ENCODE peak calls at places on chromosome 14, in ten cellular contexts. M is activated naive CD8-positive, alpha-beta T cell treated with anti-CD3 and anti-CD28 coated beads, Interleukin-2, amount 50 U/mL, for 24 hours; I is T-helper 2 cell; Y is stimulated activated CD4-positive, alpha-beta T cell treated with anti-CD3 and anti-CD28 coated beads, Interleukin-4, amount 100 ng/mL, for 4 hours; B is activated T-helper 1 cell treated with anti-CD3 and anti-CD28 coated beads, Interleukin-12 subunit alpha, Interleukin-12 subunit beta, Interleukin-2, Interleukin-4 antibody, amounts not matched to agents 30 ng/mL and 10 ng/mL and 1 ng/mL, durations not matched to agents 14 hours and 24 hours and 36 hours; T is iris pigment epithelial cell; H is NCI-H2029 treated with DMSO at 0.1 percent for 48 hours; U is LoVo; K is right cardiac atrium; Z is NCI-H69. X is an unnamed sample.

GRCh38 chr14:72945628-72946027 is 19.4 kb downstream of the DCAF4 start:
- DNase-seq in M (no peak), I (no peak), Y (no peak), B (no peak), T (no peak), H (no peak), U (no peak), K (no peak), Z (no peak), X (no peak)

GRCh38 chr14:93150227-93151206 is 34.2 kb downstream of the MOAP1 start:
- DNase-seq in M (no peak), I (no peak), Y (no peak), B (no peak), T (peak), H (no peak), U (no peak), K (no peak), Z (peak), X (no peak)

GRCh38 chr14:23174266-23174665 is 9.2 kb downstream of the SLC7A8 start:
- DNase-seq in M (no peak), I (no peak), Y (no peak), B (no peak), T (peak), H (no peak), U (no peak), K (no peak), Z (no peak), X (no peak)

GRCh38 chr14:64113279-64113678 is 180.9 kb downstream of the ESR2 start:
- DNase-seq in M (no peak), I (no peak), Y (no peak), B (no peak), T (no peak), H (peak), U (no peak), K (no peak), Z (peak), X (peak)

GRCh38 chr14:38113546-38113945 is 94.2 kb upstream of the SSTR1 start:
- DNase-seq in M (no peak), I (no peak), Y (no peak), B (no peak), T (no peak), H (no peak), U (no peak), K (no peak), Z (no peak), X (no peak)

GRCh38 chr14:98507269-98507668 is 764.7 kb downstream of the BCL11B start:
- DNase-seq in M (no peak), I (no peak), Y (no peak), B (no peak), T (no peak), H (no peak), U (no peak), K (no peak), Z (no peak), X (no peak)

GRCh38 chr14:79265366-79265765 is 945.9 kb downstream of the DIO2 start:
- DNase-seq in M (no peak), I (no peak), Y (no peak), B (no peak), T (no peak), H (no peak), U (no peak), K (no peak), Z (no peak), X (no peak)

GRCh38 chr14:91501348-91501747 is 8.8 kb downstream of the PPP4R3A start:
- DNase-seq in M (no peak), I (no peak), Y (no peak), B (no peak), T (no peak), H (no peak), U (no peak), K (no peak), Z (no peak), X (no peak)

GRCh38 chr14:99361596-99362220 is 89.7 kb upstream of the BCL11B start:
- DNase-seq in M (no peak), I (no peak), Y (no peak), B (no peak), T (no peak), H (no peak), U (no peak), K (no peak), Z (no peak), X (no peak)

GRCh38 chr14:65206078-65206447 is 103.7 kb upstream of the MAX start:
- DNase-seq in M (no peak), I (no peak), Y (no peak), B (no peak), T (no peak), H (no peak), U (no peak), K (no peak), Z (no peak), X (no peak)

GRCh38 chr14:39267592-39268112 is 33.9 kb downstream of the MIA2 start:
- DNase-seq in M (no peak), I (peak), Y (no peak), B (no peak), T (no peak), H (peak), U (peak), K (no peak), Z (peak), X (peak)

GRCh38 chr14:94914191-94914590 is 144.3 kb upstream of the GSC start:
- DNase-seq in M (no peak), I (no peak), Y (no peak), B (no peak), T (no peak), H (no peak), U (no peak), K (no peak), Z (no peak), X (no peak)

GRCh38 chr14:31024042-31024480 is 1.4 kb upstream of the AP4S1 start:
- DNase-seq in M (no peak), I (no peak), Y (no peak), B (no peak), T (no peak), H (no peak), U (no peak), K (no peak), Z (no peak), X (no peak)

GRCh38 chr14:64891173-64891838 is 11.6 kb upstream of the SPTB start:
- DNase-seq in M (no peak), I (no peak), Y (no peak), B (no peak), T (no peak), H (no peak), U (no peak), K (no peak), Z (peak), X (no peak)

GRCh38 chr14:42732005-42732404 is 1125.3 kb downstream of the LRFN5 start:
- DNase-seq in M (no peak), I (no peak), Y (no peak), B (no peak), T (no peak), H (no peak), U (no peak), K (no peak), Z (no peak), X (no peak)